ENCODE peak calls at places on chromosomes 16 and 17, in four cellular contexts. G is SK-N-SH, P is H1, H is HL-60. Y is an unnamed sample.

GRCh38 chr17:39212200-39212810 is 12.2 kb downstream of the RPL19 start:
- DNase-seq in P (no peak), G (no peak), H (no peak), Y (no peak)

GRCh38 chr17:79925242-79925957 is 86.2 kb upstream of the CBX4 start:
- DNase-seq in H (no peak), P (no peak), G (no peak), Y (no peak)

GRCh38 chr16:69321080-69321479 is 9.3 kb downstream of the PDF start:
- DNase-seq in H (no peak), P (no peak), G (no peak), Y (no peak)

GRCh38 chr17:41959336-41960095 is 7.1 kb upstream of the CNP start:
- DNase-seq in P (no peak), G (peak; percentile 73), H (no peak), Y (no peak)

GRCh38 chr16:23302045-23302956 is at the start of gene SCNN1B:
- DNase-seq in G (peak; percentile 71), P (no peak), H (no peak), Y (no peak)

GRCh38 chr17:39229274-39229913 is 3.6 kb upstream of the STAC2 start:
- DNase-seq in H (peak; percentile 42), P (no peak), G (no peak), Y (no peak)

GRCh38 chr16:5042574-5043171 is 8.9 kb upstream of the NAGPA start:
- DNase-seq in P (no peak), H (no peak), G (no peak), Y (no peak)

GRCh38 chr16:22342082-22342481 is 32.3 kb downstream of the CDR2 start:
- DNase-seq in H (no peak), G (no peak), P (no peak), Y (no peak)

GRCh38 chr16:67966549-67967182 is 1.8 kb downstream of the SLC12A4 start:
- DNase-seq in H (peak; percentile 37), P (no peak), G (no peak), Y (no peak)

GRCh38 chr16:85080923-85081498 is 31.3 kb downstream of the CIBAR2 start:
- DNase-seq in P (no peak), H (no peak), G (no peak), Y (no peak)

GRCh38 chr17:68161644-68162428 is 86.0 kb upstream of the AMZ2 start:
- DNase-seq in H (no peak), P (no peak), G (no peak), Y (no peak)

GRCh38 chr16:12182202-12182601 is 205.7 kb downstream of the SNX29 start:
- DNase-seq in G (no peak), P (no peak), H (no peak), Y (no peak)

GRCh38 chr16:87608400-87608985 is 6.2 kb downstream of the JPH3 start:
- DNase-seq in H (no peak), G (no peak), P (no peak), Y (no peak)

GRCh38 chr16:49858200-49859129 is 2.6 kb upstream of the ZNF423 start:
- DNase-seq in G (peak; percentile 82), H (no peak), P (no peak), Y (no peak)

GRCh38 chr16:2042171-2042570 is 5.5 kb downstream of the NTHL1 start:
- DNase-seq in H (no peak), P (no peak), G (no peak), Y (no peak)

GRCh38 chr17:53837131-53837530 is 14.4 kb downstream of the KIF2B start:
- DNase-seq in P (no peak), G (no peak), H (no peak), Y (no peak)

GRCh38 chr17:50459756-50460155 is 8.9 kb downstream of the CHAD start:
- DNase-seq in H (no peak), G (no peak), P (no peak), Y (no peak)

GRCh38 chr16:62965831-62966230 is 929.6 kb upstream of the CDH8 start:
- DNase-seq in P (no peak), H (no peak), G (no peak), Y (no peak)

GRCh38 chr17:31533546-31534155 is 142.2 kb downstream of the RAB11FIP4 start:
- DNase-seq in G (peak; percentile 81), P (no peak), H (no peak), Y (no peak)

GRCh38 chr16:70510216-70510615 is 13.1 kb downstream of the COG4 start:
- DNase-seq in G (no peak), P (no peak), H (no peak), Y (no peak)
- TF ChIP-seq GABPA in G (no peak), P (no peak), H (no peak), Y (no peak)

DNA sequence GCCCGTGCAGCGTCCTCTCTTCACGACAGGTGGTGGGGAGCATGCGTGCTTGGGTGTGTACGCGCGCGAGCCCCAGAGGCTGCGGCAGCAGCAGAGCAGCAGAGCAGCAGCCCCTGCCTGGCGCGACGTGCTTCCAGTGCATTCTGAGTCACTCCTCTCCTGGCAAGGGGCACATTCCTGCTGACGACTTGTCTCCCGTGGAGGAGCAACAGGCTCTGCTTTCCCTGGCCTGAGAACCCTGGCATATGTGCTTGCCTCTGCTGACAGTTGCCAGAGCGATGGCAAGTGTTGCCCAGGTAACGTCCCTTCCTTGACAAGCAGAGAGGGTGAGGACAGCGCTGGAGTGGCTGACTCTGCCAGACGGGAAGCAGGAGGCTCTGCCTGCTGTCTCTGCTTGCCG is 133.8 kb upstream of the PLCG2 start:
- DNase-seq in H (no peak), G (peak; percentile 79), P (no peak), Y (no peak)
- TF ChIP-seq GABPA in H (no peak), G (no peak), P (no peak), Y (no peak)

GRCh38 chr17:61758430-61758829 is 104.9 kb downstream of the BRIP1 start:
- DNase-seq in P (no peak), G (no peak), H (no peak), Y (no peak)

GRCh38 chr17:61755668-61756067 is 107.7 kb downstream of the BRIP1 start:
- DNase-seq in P (no peak), H (no peak), G (no peak), Y (no peak)

GRCh38 chr17:61755078-61755477 is 108.2 kb downstream of the BRIP1 start:
- DNase-seq in G (no peak), P (no peak), H (no peak), Y (no peak)

GRCh38 chr17:61757168-61757567 is 106.2 kb downstream of the BRIP1 start:
- DNase-seq in H (no peak), G (no peak), P (no peak), Y (peak; percentile 34)

GRCh38 chr17:61756561-61756960 is 106.8 kb downstream of the BRIP1 start:
- DNase-seq in H (no peak), G (peak; percentile 13), P (no peak), Y (no peak)
- TF ChIP-seq GABPA in H (no peak), G (no peak), P (no peak), Y (no peak)

GRCh38 chr17:28086519-28086918 is 44.0 kb downstream of the NLK start:
- DNase-seq in H (no peak), P (no peak), G (no peak), Y (no peak)

GRCh38 chr17:28093999-28094716 is 51.7 kb downstream of the NLK start:
- DNase-seq in G (no peak), P (no peak), H (no peak), Y (no peak)

GRCh38 chr17:28087743-28088142 is 45.3 kb downstream of the NLK start:
- DNase-seq in P (no peak), H (no peak), G (no peak), Y (no peak)

GRCh38 chr17:28092109-28092508 is 49.6 kb downstream of the NLK start:
- DNase-seq in H (no peak), G (no peak), P (no peak), Y (no peak)

GRCh38 chr17:28090551-28090950 is 48.1 kb downstream of the NLK start:
- DNase-seq in H (no peak), G (no peak), P (no peak), Y (no peak)
- TF ChIP-seq GABPA in H (no peak), G (no peak), P (no peak), Y (no peak)

GRCh38 chr17:40526668-40527067 is 25.2 kb upstream of the TNS4 start:
- DNase-seq in P (no peak), G (no peak), H (no peak), Y (no peak)

GRCh38 chr17:40529991-40530390 is 28.6 kb upstream of the TNS4 start:
- DNase-seq in G (no peak), H (no peak), P (no peak), Y (no peak)

GRCh38 chr17:40530531-40530987 is 29.1 kb upstream of the TNS4 start:
- DNase-seq in P (no peak), H (no peak), G (no peak), Y (no peak)

GRCh38 chr17:40530988-40531971 is 29.9 kb upstream of the TNS4 start:
- DNase-seq in P (no peak), H (no peak), G (no peak), Y (peak; percentile 71)

DNA sequence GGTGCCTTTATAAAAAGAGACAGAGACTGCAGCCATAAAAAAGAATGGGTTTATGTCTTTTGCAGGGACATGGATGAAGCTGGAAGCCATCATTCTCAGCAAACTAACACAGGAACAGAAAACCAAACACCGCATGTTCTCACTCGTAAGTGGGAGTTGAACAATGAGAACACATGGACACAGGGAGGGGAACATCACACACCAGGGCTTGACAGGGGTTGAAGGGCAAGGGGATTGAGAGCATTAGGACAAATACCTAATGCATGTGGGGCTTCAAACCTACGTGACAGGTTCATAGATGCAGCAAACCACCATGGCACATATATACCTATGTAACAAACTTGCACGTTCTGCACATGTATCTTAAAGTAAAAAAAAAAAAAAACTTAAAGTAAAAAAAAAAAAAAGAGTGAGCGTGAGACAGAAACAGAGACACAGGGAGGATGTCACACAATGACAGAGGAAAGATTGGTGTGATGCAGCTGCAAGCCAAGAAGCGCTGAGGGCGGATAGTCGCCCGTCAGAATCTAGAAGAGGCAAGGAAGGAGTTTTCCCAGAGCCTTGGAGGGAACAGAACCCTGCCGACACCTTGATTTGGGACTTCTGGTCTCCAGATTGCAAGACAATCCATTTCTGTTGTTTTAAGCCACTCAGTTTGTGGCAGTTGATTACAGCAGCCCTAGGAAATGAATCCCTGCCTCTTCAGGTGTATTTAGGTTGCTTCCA is 27.4 kb upstream of the TNS4 start:
- DNase-seq in H (no peak), P (no peak), G (no peak), Y (no peak)
- TF ChIP-seq GABPA in H (no peak), P (no peak), G (no peak), Y (no peak)